ENCODE peak calls at places on chromosomes 3 and 15, in five cellular contexts. S is sigmoid colon, M is heart left ventricle, N is gastrocnemius medialis, P is cardiac muscle cell. Y is an unnamed sample.

GRCh38 chr3:123272547-123272946 is 70.8 kb downstream of the SEC22A start:
- DNase-seq in M (no peak), P (no peak), S (no peak), N (no peak), Y (peak)

GRCh38 chr15:31975446-31976229 is 54.7 kb upstream of the CHRNA7 start:
- DNase-seq in N (no peak), S (no peak), M (no peak), P (peak), Y (no peak)

GRCh38 chr3:177538743-177539730 is 341.8 kb upstream of the TBL1XR1 start:
- DNase-seq in S (no peak), M (no peak), N (no peak), P (no peak), Y (no peak)

GRCh38 chr3:143120716-143121239 is 1.2 kb downstream of the CHST2 start:
- DNase-seq in S (no peak), M (no peak), P (peak), N (no peak), Y (peak)

GRCh38 chr15:56192659-56193442 is 50.8 kb downstream of the RFX7 start:
- DNase-seq in P (no peak), N (peak), S (no peak), M (no peak), Y (no peak)

GRCh38 chr3:77915341-77915740 is 875.4 kb downstream of the ROBO2 start:
- DNase-seq in N (no peak), P (no peak), M (no peak), S (no peak), Y (no peak)

GRCh38 chr3:184748219-184749135 is 36.6 kb upstream of the MAGEF1 start:
- DNase-seq in P (peak), M (no peak), N (no peak), S (no peak), Y (peak)

GRCh38 chr3:126300761-126301481 is 56.3 kb downstream of the KLF15 start:
- DNase-seq in S (peak), M (peak), P (no peak), N (no peak), Y (peak)

GRCh38 chr3:168116279-168116678 is 20.6 kb upstream of the GOLIM4 start:
- DNase-seq in N (peak), M (peak), P (peak), S (peak), Y (peak)

GRCh38 chr3:30232142-30232541 is 374.3 kb upstream of the TGFBR2 start:
- DNase-seq in N (peak), S (no peak), P (no peak), M (peak), Y (peak)

GRCh38 chr3:96983731-96984130 is 169.3 kb downstream of the EPHA6 start:
- DNase-seq in N (no peak), P (no peak), S (no peak), M (no peak), Y (no peak)

GRCh38 chr15:50219820-50220219 is 37.8 kb downstream of the SLC27A2 start:
- DNase-seq in N (no peak), M (no peak), P (no peak), S (no peak), Y (peak)

GRCh38 chr3:43132883-43133743 is 27.2 kb upstream of the POMGNT2 start:
- DNase-seq in S (no peak), M (no peak), P (no peak), N (no peak), Y (no peak)

GRCh38 chr3:125960456-125961288 is 8.3 kb upstream of the ROPN1B start:
- DNase-seq in M (no peak), S (no peak), N (no peak), P (no peak), Y (no peak)

GRCh38 chr3:30227571-30228301 is 378.7 kb upstream of the TGFBR2 start:
- DNase-seq in N (no peak), P (no peak), S (no peak), M (no peak), Y (peak)

GRCh38 chr15:73022156-73022555 is 30.1 kb upstream of the NEO1 start:
- DNase-seq in P (no peak), N (no peak), S (no peak), M (no peak), Y (no peak)

GRCh38 chr3:173770011-173770410 is 372.5 kb downstream of the NLGN1 start:
- DNase-seq in S (no peak), M (no peak), N (no peak), P (no peak), Y (peak)

GRCh38 chr3:100538339-100538706 is 45.9 kb downstream of the TMEM45A start:
- DNase-seq in M (no peak), S (no peak), P (no peak), N (no peak), Y (peak)

GRCh38 chr15:96051598-96051997 is 278.9 kb upstream of the NR2F2 start:
- DNase-seq in M (no peak), S (no peak), P (no peak), N (no peak), Y (no peak)

GRCh38 chr15:88337993-88338392 is 81.5 kb upstream of the NTRK3 start:
- DNase-seq in P (no peak), M (no peak), S (no peak), N (no peak), Y (no peak)

GRCh38 chr3:99542771-99543518 is 95.4 kb upstream of the COL8A1 start:
- DNase-seq in M (no peak), N (no peak), S (no peak), P (no peak), Y (no peak)

GRCh38 chr3:125061170-125061569 is 5.4 kb upstream of the HEG1 start:
- DNase-seq in N (peak), P (peak), S (peak), M (peak), Y (peak)

GRCh38 chr3:123618768-123619484 is 34.1 kb upstream of the HACD2 start:
- DNase-seq in M (peak), P (peak), S (peak), N (peak), Y (peak)

GRCh38 chr3:120344349-120344748 is 4.8 kb downstream of the LRRC58 start:
- DNase-seq in N (no peak), M (no peak), S (no peak), P (no peak), Y (peak)

GRCh38 chr3:132290833-132291232 is 26.4 kb upstream of the ACP3 start:
- DNase-seq in N (peak), S (no peak), P (no peak), M (no peak), Y (peak)

GRCh38 chr3:182793663-182794454 is 555 bp downstream of the ATP11B start:
- DNase-seq in N (peak), S (peak), M (peak), P (peak), Y (peak)

GRCh38 chr3:114319453-114319852 is 25.6 kb downstream of the TIGIT start:
- DNase-seq in S (no peak), P (peak), N (no peak), M (no peak), Y (peak)

GRCh38 chr3:86388848-86389247 is 602.1 kb downstream of the VGLL3 start:
- DNase-seq in N (no peak), P (no peak), M (no peak), S (no peak), Y (no peak)

GRCh38 chr3:134425943-134426342 is 51.7 kb upstream of the AMOTL2 start:
- DNase-seq in M (no peak), P (no peak), N (no peak), S (no peak), Y (no peak)

GRCh38 chr3:182241777-182242556 is 530.2 kb downstream of the SOX2 start:
- DNase-seq in N (peak), M (peak), S (peak), P (peak), Y (peak)

GRCh38 chr15:29403778-29404177 is 134.2 kb upstream of the NSMCE3 start:
- DNase-seq in M (no peak), P (peak), N (no peak), S (no peak), Y (no peak)

GRCh38 chr3:55189359-55189801 is 261.5 kb upstream of the LRTM1 start:
- DNase-seq in P (no peak), M (no peak), N (no peak), S (no peak), Y (peak)

GRCh38 chr3:108438542-108438941 is 71.9 kb downstream of the MYH15 start:
- DNase-seq in N (no peak), S (no peak), M (no peak), P (no peak), Y (no peak)

GRCh38 chr3:182182531-182182968 is 470.8 kb downstream of the SOX2 start:
- DNase-seq in P (no peak), N (peak), S (no peak), M (no peak), Y (no peak)

GRCh38 chr15:70417536-70417935 is 319.8 kb upstream of the TLE3 start:
- DNase-seq in P (peak), S (no peak), N (no peak), M (no peak), Y (no peak)

GRCh38 chr3:174216948-174217718 is 642.0 kb upstream of the NAALADL2 start:
- DNase-seq in S (no peak), N (no peak), P (no peak), M (no peak), Y (no peak)

GRCh38 chr3:29758108-29759020 is 477.5 kb downstream of the RBMS3 start:
- DNase-seq in P (no peak), S (no peak), N (no peak), M (no peak), Y (peak)

GRCh38 chr3:107752202-107752990 is 229.6 kb downstream of the BBX start:
- DNase-seq in N (no peak), S (no peak), P (peak), M (no peak), Y (peak)

DNA sequence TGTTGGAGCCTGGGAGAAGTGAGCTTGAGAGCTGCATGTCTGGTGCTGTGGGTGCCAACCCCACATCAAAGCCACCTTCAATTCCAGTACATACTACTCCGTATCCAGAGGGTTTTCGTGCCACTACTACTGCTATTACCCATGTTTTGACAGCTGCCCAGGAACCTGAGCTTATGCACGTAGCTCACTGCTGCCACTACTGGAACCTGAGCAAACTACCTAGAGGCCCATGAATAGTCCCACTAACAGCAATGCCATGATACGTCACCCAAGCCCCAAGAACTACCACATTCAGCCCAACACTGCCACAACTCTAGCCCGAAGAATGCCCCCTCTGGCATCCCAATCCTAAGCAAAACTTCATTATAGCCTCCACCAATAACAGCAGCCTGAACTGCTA is 215.2 kb upstream of the BCHE start:
- DNase-seq in N (no peak), P (no peak), S (no peak), M (no peak), Y (no peak)
- TF ChIP-seq CTCF in N (no peak), P (no peak), S (no peak), M (no peak), Y (no peak)

GRCh38 chr15:40239671-40240618 is 1.1 kb downstream of the PAK6 start:
- DNase-seq in P (no peak), S (peak), M (no peak), N (no peak), Y (no peak)
- H3K4me3 ChIP-seq in P (no peak), S (no peak), M (no peak), N (no peak), Y (no peak)

GRCh38 chr3:197926418-197926817 is 23.6 kb upstream of the RPL35A start:
- DNase-seq in S (no peak), P (no peak), N (no peak), M (no peak), Y (no peak)
- TF ChIP-seq CTCF in S (no peak), P (peak), N (no peak), M (no peak), Y (peak)

GRCh38 chr15:42584031-42584765 is 8.8 kb downstream of the STARD9 start:
- DNase-seq in S (no peak), N (no peak), P (peak), M (no peak), Y (peak)
- H3K4me3 ChIP-seq in S (peak), N (no peak), P (no peak), M (no peak), Y (no peak)

GRCh38 chr3:140050396-140050795 is 115.4 kb downstream of the CLSTN2 start:
- DNase-seq in M (no peak), P (no peak), S (no peak), N (no peak), Y (no peak)

GRCh38 chr3:140055032-140055791 is 120.2 kb downstream of the CLSTN2 start:
- DNase-seq in M (no peak), S (no peak), N (no peak), P (no peak), Y (no peak)

GRCh38 chr3:140053794-140054193 is 118.8 kb downstream of the CLSTN2 start:
- DNase-seq in P (no peak), N (no peak), S (no peak), M (no peak), Y (no peak)

GRCh38 chr3:140053011-140053702 is 118.2 kb downstream of the CLSTN2 start:
- DNase-seq in N (no peak), M (no peak), P (no peak), S (no peak), Y (no peak)

DNA sequence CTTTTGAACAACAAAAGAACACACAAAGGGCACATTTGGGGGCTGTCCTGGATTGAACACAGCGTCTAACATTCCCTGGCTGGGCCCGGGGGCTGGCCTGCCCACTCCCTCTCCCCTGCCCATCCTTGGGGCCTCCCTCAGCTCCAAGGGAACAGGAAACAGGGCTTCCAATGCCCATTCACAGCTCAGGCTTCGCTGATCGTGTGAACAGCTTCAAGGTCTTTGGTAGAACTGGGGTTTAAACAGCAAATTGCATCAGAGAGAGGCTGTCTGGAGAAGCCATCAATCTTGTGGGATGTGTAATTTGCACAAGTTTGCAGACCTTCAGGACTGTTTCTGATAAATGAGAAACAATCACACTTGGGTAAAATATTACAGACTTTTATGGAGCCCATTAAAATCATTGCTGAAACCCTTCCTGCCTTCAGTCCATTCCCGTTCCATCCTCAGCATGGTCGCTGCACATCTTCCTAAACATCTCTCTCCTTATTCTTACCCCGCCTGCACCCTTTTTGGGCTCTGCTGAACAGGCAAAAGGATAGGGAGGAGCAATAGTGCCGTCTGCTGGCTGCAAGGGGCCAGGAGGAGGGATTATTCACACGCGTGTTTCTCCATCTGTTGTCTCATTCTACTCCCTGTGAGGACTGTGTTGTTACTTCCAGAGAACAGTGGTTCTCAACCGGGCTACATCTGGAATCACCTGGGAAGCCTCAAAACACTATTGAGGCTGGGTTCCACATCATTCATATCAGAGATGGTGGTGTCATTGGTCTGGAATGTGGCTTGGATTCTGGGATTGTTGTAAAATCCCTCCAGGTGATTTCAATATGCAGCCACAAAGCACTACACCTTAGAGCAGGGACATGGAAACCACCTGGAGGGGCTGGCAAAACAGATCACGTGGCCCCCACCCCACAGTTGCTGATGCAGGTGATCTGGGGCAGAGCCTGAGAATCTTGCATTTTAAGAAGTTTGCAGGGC is 116.3 kb downstream of the CLSTN2 start:
- DNase-seq in M (peak), N (no peak), S (no peak), P (peak), Y (no peak)
- TF ChIP-seq CTCF in M (peak), N (peak), S (no peak), P (no peak), Y (peak)

DNA sequence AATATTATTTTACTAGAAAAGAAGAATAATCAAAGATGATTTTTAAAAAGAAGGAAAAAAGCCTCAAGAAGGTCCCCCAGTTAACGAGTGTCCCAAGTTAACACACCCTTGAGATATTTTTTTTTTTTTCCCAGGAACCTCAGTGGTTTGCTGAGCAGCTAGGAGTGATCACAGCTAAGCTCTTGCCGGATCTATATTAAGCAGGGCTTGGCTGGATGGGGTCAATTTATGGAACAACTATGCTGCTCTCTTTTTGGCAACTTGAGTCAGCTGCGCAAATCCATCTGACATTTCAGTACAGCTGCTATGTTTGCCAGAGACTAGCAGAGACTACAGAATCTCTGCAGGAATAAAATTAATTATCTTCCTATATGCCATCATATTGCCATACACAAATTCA is at the start of gene LMOD3:
- DNase-seq in S (no peak), P (no peak), N (peak), M (peak), Y (no peak)
- H3K4me3 ChIP-seq in S (no peak), P (no peak), N (peak), M (peak), Y (no peak)

GRCh38 chr15:85394552-85395333 is 14.3 kb downstream of the AKAP13 start:
- DNase-seq in N (no peak), S (no peak), M (no peak), P (no peak), Y (no peak)
- TF ChIP-seq CTCF in N (no peak), S (no peak), M (no peak), P (no peak), Y (no peak)